ENCODE peak calls at places on chromosome 22, in five cellular contexts. J is A549, P is IMR-90, M is K562, K is GM12878. R is an unnamed sample.

GRCh38 chr22:42623756-42624446 is 9.2 kb upstream of the POLDIP3 start:
- DNase-seq in J (no peak), M (no peak), P (no peak), K (no peak), R (no peak)

GRCh38 chr22:50438305-50439275 is 36.2 kb downstream of the SBF1 start:
- DNase-seq in K (no peak), M (no peak), J (no peak), P (no peak), R (peak; percentile 36)

GRCh38 chr22:22968366-22968765 is 80.8 kb downstream of the IGLL5 start:
- DNase-seq in J (no peak), M (no peak), P (no peak), K (no peak), R (no peak)

GRCh38 chr22:44289429-44290171 is 23.2 kb downstream of the SHISAL1 start:
- DNase-seq in K (no peak), J (no peak), M (no peak), P (peak; percentile 49), R (peak; percentile 67)

GRCh38 chr22:25900390-25900789 is 158.4 kb downstream of the MYO18B start:
- DNase-seq in J (no peak), K (no peak), P (no peak), M (no peak), R (no peak)

GRCh38 chr22:35987487-35987886 is 41.1 kb downstream of the RBFOX2 start:
- DNase-seq in J (no peak), K (no peak), P (peak; percentile 58), M (no peak), R (peak; percentile 18)

GRCh38 chr22:42972592-42973535 is 42.1 kb downstream of the PACSIN2 start:
- DNase-seq in M (no peak), P (no peak), J (no peak), K (no peak), R (no peak)

GRCh38 chr22:26550498-26551033 is 38.3 kb upstream of the TFIP11 start:
- DNase-seq in M (no peak), K (no peak), J (no peak), P (peak; percentile 98), R (no peak)

GRCh38 chr22:37715760-37716159 is 18.9 kb downstream of the TRIOBP start:
- DNase-seq in P (no peak), K (no peak), M (no peak), J (no peak), R (peak; percentile 54)

GRCh38 chr22:19880786-19881569 is 26.3 kb upstream of the GNB1L start:
- DNase-seq in K (no peak), J (peak; percentile 94), M (peak; percentile 68), P (peak; percentile 94), R (peak; percentile 51)

GRCh38 chr22:39284142-39284980 is 35.1 kb downstream of the RPL3 start:
- DNase-seq in J (no peak), M (no peak), K (no peak), P (no peak), R (no peak)

GRCh38 chr22:34057726-34058125 is 137.4 kb upstream of the LARGE1 start:
- DNase-seq in K (no peak), M (no peak), P (no peak), J (no peak), R (no peak)

GRCh38 chr22:22061085-22062077 is 78.8 kb upstream of the TOP3B start:
- DNase-seq in M (peak; percentile 47), J (peak; percentile 56), K (no peak), P (peak; percentile 43), R (no peak)

GRCh38 chr22:25987948-25988347 is 181.3 kb upstream of the SEZ6L start:
- DNase-seq in P (no peak), K (no peak), M (no peak), J (no peak), R (peak; percentile 27)

GRCh38 chr22:21599053-21599893 is 30.5 kb downstream of the YDJC start:
- DNase-seq in J (no peak), K (no peak), P (no peak), M (peak; percentile 47), R (no peak)

GRCh38 chr22:30216710-30217109 is 29.8 kb downstream of the LIF start:
- DNase-seq in M (peak; percentile 91), J (no peak), P (no peak), K (no peak), R (no peak)

GRCh38 chr22:47655930-47656329 is 893.5 kb downstream of the TBC1D22A start:
- DNase-seq in M (no peak), J (no peak), K (no peak), P (no peak), R (no peak)

GRCh38 chr22:42688241-42688913 is 32.3 kb downstream of the A4GALT start:
- DNase-seq in K (no peak), P (peak; percentile 93), M (peak; percentile 45), J (peak; percentile 65), R (peak; percentile 45)

GRCh38 chr22:48335442-48336139 is 1492.1 kb downstream of the BRD1 start:
- DNase-seq in M (no peak), K (no peak), P (no peak), J (peak; percentile 75), R (no peak)

GRCh38 chr22:49103314-49104052 is 724.2 kb downstream of the BRD1 start:
- DNase-seq in J (no peak), M (no peak), K (no peak), P (no peak), R (peak; percentile 73)

GRCh38 chr22:26377170-26377825 is 51.8 kb upstream of the ASPHD2 start:
- DNase-seq in M (peak; percentile 9), J (no peak), P (no peak), K (no peak), R (no peak)

GRCh38 chr22:40714514-40714966 is 35.3 kb downstream of the MCHR1 start:
- DNase-seq in K (no peak), J (peak; percentile 78), M (no peak), P (peak; percentile 68), R (no peak)

GRCh38 chr22:42925598-42925997 is 68.5 kb upstream of the ARFGAP3 start:
- DNase-seq in P (no peak), M (no peak), J (no peak), K (no peak), R (no peak)

GRCh38 chr22:36211237-36211881 is 9.8 kb upstream of the APOL4 start:
- DNase-seq in M (peak; percentile 32), J (no peak), K (no peak), P (peak; percentile 56), R (no peak)

GRCh38 chr22:40728731-40729189 is 49.5 kb downstream of the MCHR1 start:
- DNase-seq in M (peak; percentile 40), P (no peak), J (no peak), K (no peak), R (no peak)

GRCh38 chr22:48156603-48157355 is 1394.3 kb downstream of the TBC1D22A start:
- DNase-seq in J (no peak), K (no peak), M (no peak), P (no peak), R (no peak)

GRCh38 chr22:49900441-49901230 is 17.6 kb downstream of the ALG12 start:
- DNase-seq in K (no peak), P (no peak), M (no peak), J (no peak), R (no peak)

GRCh38 chr22:48581821-48582469 is 1245.7 kb downstream of the BRD1 start:
- DNase-seq in K (no peak), M (no peak), P (no peak), J (peak; percentile 25), R (no peak)

GRCh38 chr22:23215294-23216204 is 35.2 kb downstream of the BCR start:
- DNase-seq in M (no peak), J (no peak), K (no peak), P (peak; percentile 64), R (no peak)

DNA sequence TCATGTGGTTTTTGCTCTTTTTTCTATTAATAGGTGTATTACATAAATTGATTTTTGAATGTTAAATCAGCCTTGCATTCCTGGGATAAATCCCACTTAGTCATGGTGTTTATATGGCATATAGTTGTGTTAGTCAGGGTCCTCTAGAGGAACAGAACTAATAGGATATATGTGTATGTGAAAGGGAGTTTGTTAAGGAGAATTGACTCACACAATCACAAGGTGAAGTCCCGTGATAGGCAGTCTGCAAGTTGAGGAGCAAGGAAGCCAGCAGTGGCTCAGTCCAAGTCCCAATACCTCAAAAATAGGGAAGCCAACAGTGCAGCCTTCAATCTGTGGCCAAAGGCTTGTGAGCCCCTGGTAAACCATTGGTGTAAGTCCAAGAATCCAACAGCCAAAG is 12.7 kb downstream of the SFI1 start:
- DNase-seq in M (no peak), P (peak; percentile 59), K (no peak), J (no peak), R (no peak)
- H3K4me2 ChIP-seq in M (no peak overlapping the region), P (no peak overlapping the region), K (no peak overlapping the region), J (no peak overlapping the region), R (no peak overlapping the region)

GRCh38 chr22:28410050-28410816 is 269.4 kb downstream of the TTC28 start:
- DNase-seq in P (peak; percentile 71), J (no peak), M (peak; percentile 4), K (no peak), R (no peak)
- TF ChIP-seq RCOR1 in P (no peak), J (no peak), M (no peak), K (no peak), R (no peak)

GRCh38 chr22:33056108-33056507 is 2.1 kb downstream of the SYN3 start:
- DNase-seq in P (no peak), J (no peak), M (no peak), K (no peak), R (no peak)
- TF ChIP-seq SMC3 in P (no peak), J (no peak), M (no peak), K (no peak), R (no peak)

GRCh38 chr22:45804986-45805325 is 133.3 kb downstream of the ATXN10 start:
- DNase-seq in M (no peak), P (peak; percentile 98), J (peak; percentile 89), K (no peak), R (no peak)

GRCh38 chr22:45807156-45807915 is 135.7 kb downstream of the ATXN10 start:
- DNase-seq in P (peak; percentile 60), M (no peak), K (no peak), J (no peak), R (no peak)

GRCh38 chr22:45802074-45802473 is 130.4 kb downstream of the ATXN10 start:
- DNase-seq in J (no peak), K (no peak), M (no peak), P (no peak), R (no peak)

GRCh38 chr22:45805413-45805812 is 133.8 kb downstream of the ATXN10 start:
- DNase-seq in J (no peak), M (no peak), K (no peak), P (no peak), R (no peak)

DNA sequence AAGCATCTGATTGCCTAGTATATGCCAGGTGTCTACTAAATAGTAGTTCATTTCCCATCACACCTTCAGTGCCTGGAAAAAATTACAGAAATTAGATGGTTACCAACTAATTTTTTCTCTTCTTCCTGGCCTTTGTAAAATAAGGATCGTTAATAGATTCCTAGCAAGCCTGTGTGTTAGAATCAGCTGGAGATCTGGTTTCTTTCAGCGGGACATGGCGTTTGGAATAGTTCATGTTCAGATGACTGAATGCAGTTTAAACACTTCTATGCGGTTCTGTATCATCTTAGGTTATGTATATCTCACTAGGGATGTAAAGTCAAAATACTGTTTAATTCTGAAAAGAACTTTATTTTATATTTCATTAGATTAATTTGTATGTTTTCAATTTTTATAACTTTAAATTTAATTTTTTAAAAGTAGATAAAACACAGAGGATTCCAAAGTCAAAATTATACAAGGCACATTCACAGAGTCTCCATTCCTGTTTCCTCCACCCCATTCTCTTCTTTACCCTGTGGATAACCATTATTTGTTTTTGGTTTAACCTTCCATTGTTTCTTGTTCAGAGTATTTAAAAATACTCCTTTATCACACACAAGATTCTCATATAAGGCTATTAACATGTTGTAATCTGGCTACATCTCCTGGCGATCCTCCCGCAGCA is 132.8 kb downstream of the ATXN10 start:
- DNase-seq in P (no peak), M (no peak), J (no peak), K (no peak), R (no peak)
- H3K4me2 ChIP-seq in P (no peak overlapping the region), M (no peak overlapping the region), J (peak overlapping the region; percentile 69), K (no peak overlapping the region), R (no peak overlapping the region)

R was measured in SK-N-SH.